ENCODE peak calls at places on chromosome X, in five cellular contexts. G is posterior vena cava; A is central memory CD4-positive, alpha-beta T cell; M is T-helper 1 cell; J is NCI-H748 treated with DMSO at 0.1 percent for 48 hours. Y is an unnamed sample.

GRCh38 chrX:73758253-73758652 is 195.3 kb downstream of the CHIC1 start:
- DNase-seq in G (no peak), M (no peak), A (no peak), J (no peak), Y (no peak)

GRCh38 chrX:8783100-8784098 is 17.8 kb downstream of the FAM9A start:
- DNase-seq in M (peak; percentile 19), A (peak; percentile 25), G (no peak), J (no peak), Y (peak; percentile 40)

GRCh38 chrX:38514014-38514854 is 47.1 kb upstream of the TSPAN7 start:
- DNase-seq in M (no peak), J (no peak), G (no peak), A (no peak), Y (peak; percentile 36)

GRCh38 chrX:151973851-151974335 is 583 bp downstream of the GABRE start:
- DNase-seq in J (no peak), G (peak; percentile 81), A (no peak), M (no peak), Y (peak; percentile 35)

GRCh38 chrX:19799319-19800182 is 87.8 kb downstream of the SH3KBP1 start:
- DNase-seq in M (peak; percentile 72), J (peak; percentile 33), G (no peak), A (peak; percentile 69), Y (peak; percentile 65)

GRCh38 chrX:129534816-129535578 is 5.1 kb upstream of the OCRL start:
- DNase-seq in G (no peak), A (no peak), M (no peak), J (no peak), Y (peak; percentile 2)

GRCh38 chrX:19440713-19441112 is 74.6 kb downstream of the MAP3K15 start:
- DNase-seq in A (no peak), M (no peak), G (no peak), J (no peak), Y (peak; percentile 21)

GRCh38 chrX:153641575-153642312 is 5.3 kb upstream of the DUSP9 start:
- DNase-seq in M (no peak), G (peak; percentile 20), J (no peak), A (no peak), Y (no peak)

GRCh38 chrX:134938682-134939081 is 52.1 kb upstream of the SMIM10 start:
- DNase-seq in A (no peak), M (no peak), J (no peak), G (no peak), Y (no peak)

GRCh38 chrX:2696698-2697215 is 5.7 kb downstream of the CD99 start:
- DNase-seq in M (peak; percentile 91), G (peak; percentile 48), J (no peak), A (peak; percentile 71), Y (peak; percentile 76)

GRCh38 chrX:39782276-39782675 is 315.5 kb downstream of the BCOR start:
- DNase-seq in J (no peak), M (no peak), A (no peak), G (no peak), Y (no peak)

GRCh38 chrX:54921427-54922021 is 900 bp downstream of the TRO start:
- DNase-seq in A (peak; percentile 17), J (peak; percentile 54), M (peak; percentile 29), G (peak; percentile 89), Y (peak; percentile 87)

GRCh38 chrX:53481093-53481492 is 46.9 kb upstream of the HSD17B10 start:
- DNase-seq in A (no peak), M (no peak), G (no peak), J (no peak), Y (no peak)

GRCh38 chrX:30900227-30900626 is 11.2 kb upstream of the TAB3 start:
- DNase-seq in J (no peak), A (no peak), M (peak; percentile 41), G (no peak), Y (no peak)

GRCh38 chrX:70174754-70175153 is 2.5 kb upstream of the DGAT2L6 start:
- DNase-seq in G (no peak), A (no peak), M (no peak), J (no peak), Y (no peak)

GRCh38 chrX:108020631-108021030 is 24.2 kb upstream of the VSIG1 start:
- DNase-seq in A (peak; percentile 31), J (no peak), M (peak; percentile 20), G (no peak), Y (peak; percentile 7)

GRCh38 chrX:46628406-46629371 is 55.1 kb downstream of the CHST7 start:
- DNase-seq in M (peak; percentile 30), J (no peak), G (peak; percentile 80), A (no peak), Y (no peak)

GRCh38 chrX:20527041-20527440 is 260.3 kb upstream of the RPS6KA3 start:
- DNase-seq in A (no peak), G (no peak), J (no peak), M (no peak), Y (no peak)

GRCh38 chrX:2193273-2193592 is 307.5 kb downstream of the DHRSX start:
- DNase-seq in M (no peak), J (no peak), G (no peak), A (no peak), Y (no peak)

GRCh38 chrX:121160987-121161386 is 113.6 kb downstream of the GLUD2 start:
- DNase-seq in A (no peak), M (peak; percentile 8), J (no peak), G (no peak), Y (no peak)

GRCh38 chrX:28058906-28059305 is 77.7 kb upstream of the DCAF8L1 start:
- DNase-seq in J (no peak), A (no peak), M (no peak), G (no peak), Y (no peak)

GRCh38 chrX:45187731-45188130 is 12.9 kb downstream of the DIPK2B start:
- DNase-seq in J (no peak), G (no peak), A (no peak), M (no peak), Y (no peak)

GRCh38 chrX:125378205-125378604 is 58.5 kb downstream of the TEX13C start:
- DNase-seq in A (no peak), G (no peak), M (no peak), J (peak; percentile 58), Y (no peak)

GRCh38 chrX:104165894-104166734 is at the start of gene FAM199X:
- DNase-seq in M (peak; percentile 87), G (peak; percentile 96), J (peak; percentile 77), A (peak; percentile 82), Y (peak; percentile 80)

GRCh38 chrX:37686348-37686736 is 751 bp downstream of the XK start:
- DNase-seq in J (no peak), A (no peak), M (no peak), G (no peak), Y (no peak)

GRCh38 chrX:41621236-41621651 is 67.5 kb upstream of the GPR34 start:
- DNase-seq in M (no peak), A (no peak), J (no peak), G (no peak), Y (peak; percentile 52)

GRCh38 chrX:14095702-14096101 is 66.0 kb upstream of the GEMIN8 start:
- DNase-seq in M (peak; percentile 42), J (no peak), G (no peak), A (peak; percentile 13), Y (peak; percentile 63)

GRCh38 chrX:101682723-101683122 is 23.1 kb upstream of the ARMCX2 start:
- DNase-seq in J (no peak), A (no peak), G (no peak), M (no peak), Y (peak; percentile 18)

GRCh38 chrX:65586491-65586890 is 51.9 kb upstream of the LAS1L start:
- DNase-seq in G (no peak), J (no peak), M (no peak), A (no peak), Y (peak; percentile 26)

GRCh38 chrX:96140796-96141195 is 543.8 kb upstream of the DIAPH2 start:
- DNase-seq in M (no peak), A (no peak), J (no peak), G (no peak), Y (no peak)

GRCh38 chrX:6371353-6371752 is 142.7 kb upstream of the NLGN4X start:
- DNase-seq in A (no peak), J (no peak), G (no peak), M (no peak), Y (no peak)

GRCh38 chrX:71144651-71145050 is at the start of gene NLGN3:
- DNase-seq in G (no peak), M (no peak), A (no peak), J (no peak), Y (no peak)

GRCh38 chrX:69034451-69034850 is 130.8 kb downstream of the PJA1 start:
- DNase-seq in G (no peak), J (no peak), A (no peak), M (no peak), Y (no peak)

Y was measured in myocyte.